ENCODE peak calls at places on chromosomes 16 and 17, in five cellular contexts. K is NCI-H510A treated with DMSO at 0.1 percent for 48 hours, L is HAP-1, T is NCI-H1436, C is erythroblast. J is an unnamed sample.

GRCh38 chr17:80388601-80389000 is 26.4 kb upstream of the ENDOV start:
- DNase-seq in L (no peak), K (no peak), C (no peak), T (no peak), J (no peak)

GRCh38 chr16:83803811-83804210 is 4.0 kb upstream of the HSBP1 start:
- DNase-seq in T (no peak), L (no peak), K (no peak), C (no peak), J (no peak)

GRCh38 chr16:56946767-56947603 is 14.8 kb upstream of the CETP start:
- DNase-seq in L (no peak), K (no peak), C (no peak), T (no peak), J (no peak)

GRCh38 chr16:51538707-51539604 is 387.9 kb upstream of the SALL1 start:
- DNase-seq in C (no peak), T (no peak), L (no peak), K (peak), J (peak)

GRCh38 chr17:76131692-76132573 is 9.1 kb downstream of the FOXJ1 start:
- DNase-seq in C (no peak), T (no peak), L (no peak), K (peak), J (no peak)

GRCh38 chr16:67613808-67614207 is 31.1 kb upstream of the CARMIL2 start:
- DNase-seq in C (no peak), L (no peak), T (no peak), K (no peak), J (no peak)

GRCh38 chr17:4642286-4642685 is 808 bp upstream of the ALOX15 start:
- DNase-seq in K (no peak), T (no peak), L (no peak), C (no peak), J (no peak)

GRCh38 chr17:13562271-13562800 is 39.4 kb downstream of the HS3ST3A1 start:
- DNase-seq in L (no peak), K (no peak), C (no peak), T (no peak), J (no peak)

GRCh38 chr16:51290886-51291285 is 139.8 kb upstream of the SALL1 start:
- DNase-seq in L (no peak), T (no peak), C (no peak), K (no peak), J (no peak)

GRCh38 chr16:76676356-76676755 is 399.2 kb downstream of the CNTNAP4 start:
- DNase-seq in K (no peak), L (no peak), C (no peak), T (no peak), J (no peak)

GRCh38 chr17:63911657-63912100 is 621 bp upstream of the CSHL1 start:
- DNase-seq in K (peak), T (no peak), C (no peak), L (no peak), J (no peak)

GRCh38 chr16:6095414-6095813 is 997.8 kb upstream of the EEF2KMT start:
- DNase-seq in L (no peak), T (no peak), C (no peak), K (no peak), J (no peak)

J was measured in stromal cell of bone marrow.